ENCODE peak calls at places on chromosomes 12 and 14, in four cellular contexts. H is upper lobe of right lung, X is HuH-7.5, K is HT1080. Z is an unnamed sample.

GRCh38 chr14:72714094-72714493 is 179.8 kb downstream of the DPF3 start:
- DNase-seq in H (peak), X (no peak), K (no peak), Z (no peak)

GRCh38 chr12:108266131-108266530 is 73.0 kb downstream of the CMKLR1 start:
- DNase-seq in X (no peak), H (no peak), K (no peak), Z (no peak)

GRCh38 chr12:51364026-51364425 is 17.5 kb upstream of the CELA1 start:
- DNase-seq in H (no peak), X (no peak), K (no peak), Z (no peak)

GRCh38 chr12:38389581-38389980 is 73.0 kb downstream of the ALG10B start:
- DNase-seq in H (no peak), K (peak), X (no peak), Z (no peak)

GRCh38 chr12:109605599-109606228 is 32.1 kb downstream of the MVK start:
- DNase-seq in X (no peak), K (no peak), H (no peak), Z (no peak)

GRCh38 chr12:110937104-110937641 is 16.8 kb upstream of the MYL2 start:
- DNase-seq in H (peak), X (peak), K (peak), Z (peak)

GRCh38 chr14:21825147-21825743 is 151.6 kb upstream of the OR4E1 start:
- DNase-seq in X (peak), H (no peak), K (peak), Z (peak)

GRCh38 chr12:128079-128478 is 61.5 kb downstream of the IQSEC3 start:
- DNase-seq in X (no peak), H (no peak), K (no peak), Z (no peak)

GRCh38 chr12:111166779-111167540 is 201.9 kb downstream of the PHETA1 start:
- DNase-seq in X (no peak), K (no peak), H (no peak), Z (no peak)

GRCh38 chr12:59408431-59408830 is 187.4 kb upstream of the SLC16A7 start:
- DNase-seq in K (peak), H (no peak), X (no peak), Z (no peak)

GRCh38 chr14:78933948-78934524 is 763.9 kb downstream of the NRXN3 start:
- DNase-seq in X (peak), H (no peak), K (peak), Z (peak)

GRCh38 chr12:77767756-77768343 is 62.8 kb upstream of the NAV3 start:
- DNase-seq in H (no peak), X (no peak), K (no peak), Z (no peak)

GRCh38 chr14:105877645-105878044 is 351.3 kb downstream of the TMEM121 start:
- DNase-seq in K (no peak), X (no peak), H (no peak), Z (no peak)

GRCh38 chr12:57255916-57256315 is 4.9 kb upstream of the STAC3 start:
- DNase-seq in H (no peak), K (no peak), X (no peak), Z (no peak)

GRCh38 chr12:55830601-55831406 is 1.4 kb upstream of the DNAJC14 start:
- DNase-seq in K (peak), H (peak), X (peak), Z (peak)

GRCh38 chr14:22551597-22551982 is 37.4 kb downstream of the DAD1 start:
- DNase-seq in H (no peak), K (no peak), X (no peak), Z (no peak)

GRCh38 chr14:34069854-34070582 is 119.1 kb upstream of the EGLN3 start:
- DNase-seq in X (no peak), K (no peak), H (no peak), Z (no peak)

GRCh38 chr14:67413806-67414769 is 2.1 kb upstream of the PLEK2 start:
- DNase-seq in K (peak), H (no peak), X (no peak), Z (peak)

GRCh38 chr12:124500232-124501079 is 67.0 kb downstream of the NCOR2 start:
- DNase-seq in H (no peak), K (no peak), X (no peak), Z (peak)

GRCh38 chr14:44778562-44778961 is 183.2 kb downstream of the KLHL28 start:
- DNase-seq in H (no peak), X (no peak), K (peak), Z (no peak)

Z was measured in HepG2.